ENCODE peak calls at places on chromosomes 13 and 19, in six cellular contexts. K is thoracic aorta, S is cerebellar cortex, A is kidney tubule cell, Q is HuH-7, C is posterior cingulate gyrus. Y is an unnamed sample.

GRCh38 chr13:109704771-109705628 is 81.4 kb downstream of the IRS2 start:
- DNase-seq in Q (no peak), C (no peak), S (no peak), K (no peak), A (no peak), Y (no peak)

GRCh38 chr19:33502991-33503790 is 18.4 kb downstream of the PEPD start:
- DNase-seq in C (no peak), K (no peak), S (no peak), A (no peak), Q (no peak), Y (no peak)

GRCh38 chr19:5425260-5425659 is 30.0 kb upstream of the ZNRF4 start:
- DNase-seq in A (no peak), K (no peak), Q (no peak), C (no peak), S (no peak), Y (no peak)

GRCh38 chr13:82817133-82817532 is 1065.1 kb downstream of the SLITRK1 start:
- DNase-seq in A (no peak), C (no peak), Q (no peak), K (no peak), S (no peak), Y (no peak)

GRCh38 chr19:422213-422916 is 13.4 kb upstream of the C2CD4C start:
- DNase-seq in A (no peak), K (no peak), S (no peak), C (no peak), Q (no peak), Y (no peak)

GRCh38 chr13:97549201-97549600 is 115.2 kb downstream of the RAP2A start:
- DNase-seq in A (no peak), K (no peak), Q (no peak), S (no peak), C (no peak), Y (no peak)

GRCh38 chr13:110471833-110472162 is 89.7 kb downstream of the RAB20 start:
- DNase-seq in S (no peak), Q (no peak), C (no peak), A (peak; percentile 90), K (no peak), Y (no peak)

GRCh38 chr13:97372929-97373328 is 61.0 kb upstream of the RAP2A start:
- DNase-seq in S (no peak), K (no peak), Q (no peak), C (no peak), A (no peak), Y (no peak)

GRCh38 chr19:45455707-45456499 is 11.9 kb upstream of the FOSB start:
- DNase-seq in A (peak; percentile 100), Q (peak; percentile 93), S (peak; percentile 71), K (peak; percentile 92), C (no peak), Y (peak; percentile 5)

GRCh38 chr19:5205388-5205787 is 135.2 kb downstream of the PTPRS start:
- DNase-seq in A (no peak), S (no peak), Q (no peak), K (no peak), C (no peak), Y (no peak)

GRCh38 chr19:44677019-44677809 is 5.9 kb downstream of the CEACAM19 start:
- DNase-seq in K (no peak), C (no peak), S (no peak), A (peak; percentile 69), Q (peak; percentile 38), Y (no peak)

GRCh38 chr13:19185086-19185864 is 3.7 kb upstream of the TUBA3C start:
- DNase-seq in S (no peak), C (no peak), K (no peak), Q (no peak), A (no peak), Y (no peak)

GRCh38 chr13:105410602-105411001 is 1124.9 kb downstream of the EFNB2 start:
- DNase-seq in S (peak; percentile 42), A (peak; percentile 36), K (no peak), Q (peak; percentile 15), C (no peak), Y (peak; percentile 23)

GRCh38 chr19:49593233-49594113 is 2.5 kb downstream of the PRR12 start:
- DNase-seq in K (peak; percentile 86), C (peak; percentile 92), Q (peak; percentile 82), S (peak; percentile 96), A (peak; percentile 89), Y (peak; percentile 92)

GRCh38 chr13:112105244-112105681 is 38.3 kb downstream of the SOX1 start:
- DNase-seq in C (no peak), K (no peak), Q (no peak), S (no peak), A (no peak), Y (no peak)

GRCh38 chr13:39779337-39780270 is 124.1 kb downstream of the COG6 start:
- DNase-seq in Q (no peak), S (no peak), K (no peak), A (peak; percentile 67), C (no peak), Y (no peak)

GRCh38 chr19:42253245-42254082 is 1.5 kb downstream of the ERF start:
- DNase-seq in S (peak; percentile 53), A (peak; percentile 57), C (no peak), Q (peak; percentile 82), K (no peak), Y (peak; percentile 37)

GRCh38 chr19:45474941-45475516 is 7.2 kb downstream of the FOSB start:
- DNase-seq in A (no peak), C (no peak), S (no peak), K (no peak), Q (no peak), Y (no peak)

GRCh38 chr13:30766957-30767603 is 31.7 kb downstream of the ALOX5AP start:
- DNase-seq in A (no peak), K (no peak), S (no peak), C (no peak), Q (peak; percentile 20), Y (no peak)

Y was measured in amygdala.